ENCODE peak calls at places on chromosomes 4 and X, in seven cellular contexts. One of them, this sample, is unnamed.

GRCh38 chr4:89249716-89250361 is 57.8 kb downstream of the GPRIN3 start:
- DNase-seq in GM04504: no peak
- DNase-seq in left ventricle myocardium inferior: no peak
- DNase-seq in Right ventricle myocardium superior: no peak
- DNase-seq in NCI-H748 treated with DMSO at 0.1 percent for 48 hours: peak
- DNase-seq in ACHN: no peak
- DNase-seq in SK-N-DZ: no peak
- DNase-seq in this sample: no peak

GRCh38 chrX:17854069-17854468 is 7.0 kb downstream of the RAI2 start:
- DNase-seq in SK-N-DZ: no peak
- DNase-seq in Right ventricle myocardium superior: no peak
- DNase-seq in left ventricle myocardium inferior: no peak
- DNase-seq in NCI-H748 treated with DMSO at 0.1 percent for 48 hours: no peak
- DNase-seq in ACHN: no peak
- DNase-seq in GM04504: no peak
- DNase-seq in this sample: no peak

GRCh38 chr4:185204238-185204910 is 574 bp upstream of the CFAP97 start:
- DNase-seq in left ventricle myocardium inferior: no peak
- DNase-seq in SK-N-DZ: peak
- DNase-seq in Right ventricle myocardium superior: no peak
- DNase-seq in ACHN: no peak
- DNase-seq in NCI-H748 treated with DMSO at 0.1 percent for 48 hours: no peak
- DNase-seq in GM04504: no peak
- DNase-seq in this sample: peak

GRCh38 chr4:57156242-57156990 is 46.2 kb upstream of the IGFBP7 start:
- DNase-seq in SK-N-DZ: no peak
- DNase-seq in GM04504: no peak
- DNase-seq in left ventricle myocardium inferior: no peak
- DNase-seq in Right ventricle myocardium superior: no peak
- DNase-seq in ACHN: no peak
- DNase-seq in NCI-H748 treated with DMSO at 0.1 percent for 48 hours: no peak
- DNase-seq in this sample: no peak

GRCh38 chrX:135050603-135051002 is 1.3 kb downstream of the RTL8A start:
- DNase-seq in ACHN: no peak
- DNase-seq in SK-N-DZ: no peak
- DNase-seq in NCI-H748 treated with DMSO at 0.1 percent for 48 hours: no peak
- DNase-seq in GM04504: no peak
- DNase-seq in left ventricle myocardium inferior: no peak
- DNase-seq in Right ventricle myocardium superior: no peak
- DNase-seq in this sample: no peak

GRCh38 chr4:8747467-8747841 is 124.2 kb downstream of the HMX1 start:
- DNase-seq in GM04504: no peak
- DNase-seq in left ventricle myocardium inferior: no peak
- DNase-seq in SK-N-DZ: no peak
- DNase-seq in ACHN: no peak
- DNase-seq in NCI-H748 treated with DMSO at 0.1 percent for 48 hours: no peak
- DNase-seq in Right ventricle myocardium superior: peak
- DNase-seq in this sample: no peak

GRCh38 chr4:128427832-128428366 is 140.3 kb upstream of the PGRMC2 start:
- DNase-seq in SK-N-DZ: peak
- DNase-seq in ACHN: peak
- DNase-seq in GM04504: peak
- DNase-seq in Right ventricle myocardium superior: no peak
- DNase-seq in left ventricle myocardium inferior: no peak
- DNase-seq in NCI-H748 treated with DMSO at 0.1 percent for 48 hours: peak
- DNase-seq in this sample: peak

GRCh38 chrX:140503714-140504351 is 1.0 kb downstream of the SOX3 start:
- DNase-seq in ACHN: no peak
- DNase-seq in SK-N-DZ: peak
- DNase-seq in NCI-H748 treated with DMSO at 0.1 percent for 48 hours: peak
- DNase-seq in left ventricle myocardium inferior: no peak
- DNase-seq in GM04504: no peak
- DNase-seq in Right ventricle myocardium superior: no peak
- DNase-seq in this sample: no peak

GRCh38 chr4:145766273-145766672 is 86.3 kb downstream of the C4orf51 start:
- DNase-seq in Right ventricle myocardium superior: no peak
- DNase-seq in NCI-H748 treated with DMSO at 0.1 percent for 48 hours: no peak
- DNase-seq in SK-N-DZ: no peak
- DNase-seq in GM04504: no peak
- DNase-seq in left ventricle myocardium inferior: no peak
- DNase-seq in ACHN: no peak
- DNase-seq in this sample: no peak

GRCh38 chr4:40119344-40119743 is 62.7 kb downstream of the N4BP2 start:
- DNase-seq in ACHN: no peak
- DNase-seq in GM04504: no peak
- DNase-seq in left ventricle myocardium inferior: no peak
- DNase-seq in NCI-H748 treated with DMSO at 0.1 percent for 48 hours: no peak
- DNase-seq in Right ventricle myocardium superior: no peak
- DNase-seq in SK-N-DZ: no peak
- DNase-seq in this sample: no peak

GRCh38 chr4:3486556-3487270 is 23.6 kb downstream of the DOK7 start:
- DNase-seq in GM04504: no peak
- DNase-seq in Right ventricle myocardium superior: no peak
- DNase-seq in ACHN: no peak
- DNase-seq in NCI-H748 treated with DMSO at 0.1 percent for 48 hours: no peak
- DNase-seq in left ventricle myocardium inferior: no peak
- DNase-seq in SK-N-DZ: no peak
- DNase-seq in this sample: no peak

GRCh38 chrX:49257846-49258748 is 6.4 kb downstream of the FOXP3 start:
- DNase-seq in left ventricle myocardium inferior: no peak
- DNase-seq in Right ventricle myocardium superior: no peak
- DNase-seq in NCI-H748 treated with DMSO at 0.1 percent for 48 hours: no peak
- DNase-seq in ACHN: no peak
- DNase-seq in GM04504: no peak
- DNase-seq in SK-N-DZ: no peak
- DNase-seq in this sample: no peak

GRCh38 chr4:53055716-53056413 is 193.7 kb downstream of the RASL11B start:
- DNase-seq in SK-N-DZ: no peak
- DNase-seq in GM04504: no peak
- DNase-seq in left ventricle myocardium inferior: no peak
- DNase-seq in ACHN: no peak
- DNase-seq in Right ventricle myocardium superior: no peak
- DNase-seq in NCI-H748 treated with DMSO at 0.1 percent for 48 hours: no peak
- DNase-seq in this sample: peak

GRCh38 chr4:156832886-156833285 is 138.7 kb downstream of the PDGFC start:
- DNase-seq in left ventricle myocardium inferior: no peak
- DNase-seq in Right ventricle myocardium superior: no peak
- DNase-seq in ACHN: no peak
- DNase-seq in SK-N-DZ: no peak
- DNase-seq in GM04504: no peak
- DNase-seq in NCI-H748 treated with DMSO at 0.1 percent for 48 hours: no peak
- DNase-seq in this sample: no peak

GRCh38 chr4:48944659-48945290 is 38.2 kb upstream of the OCIAD2 start:
- DNase-seq in SK-N-DZ: peak
- DNase-seq in ACHN: peak
- DNase-seq in left ventricle myocardium inferior: no peak
- DNase-seq in Right ventricle myocardium superior: no peak
- DNase-seq in NCI-H748 treated with DMSO at 0.1 percent for 48 hours: no peak
- DNase-seq in GM04504: no peak
- DNase-seq in this sample: no peak

GRCh38 chrX:20056704-20057103 is 60.0 kb downstream of the MAP7D2 start:
- DNase-seq in left ventricle myocardium inferior: no peak
- DNase-seq in ACHN: peak
- DNase-seq in Right ventricle myocardium superior: no peak
- DNase-seq in SK-N-DZ: no peak
- DNase-seq in GM04504: no peak
- DNase-seq in NCI-H748 treated with DMSO at 0.1 percent for 48 hours: no peak
- DNase-seq in this sample: no peak

GRCh38 chr4:7388627-7389026 is 46.1 kb downstream of the PSAPL1 start:
- DNase-seq in NCI-H748 treated with DMSO at 0.1 percent for 48 hours: no peak
- DNase-seq in Right ventricle myocardium superior: no peak
- DNase-seq in ACHN: no peak
- DNase-seq in GM04504: no peak
- DNase-seq in SK-N-DZ: no peak
- DNase-seq in left ventricle myocardium inferior: no peak
- DNase-seq in this sample: no peak

GRCh38 chrX:46554942-46555341 is 9.7 kb upstream of the ZNF674 start:
- DNase-seq in SK-N-DZ: no peak
- DNase-seq in NCI-H748 treated with DMSO at 0.1 percent for 48 hours: no peak
- DNase-seq in GM04504: no peak
- DNase-seq in Right ventricle myocardium superior: no peak
- DNase-seq in ACHN: no peak
- DNase-seq in left ventricle myocardium inferior: no peak
- DNase-seq in this sample: peak

GRCh38 chr4:140659935-140660710 is 91.4 kb upstream of the UCP1 start:
- DNase-seq in GM04504: no peak
- DNase-seq in left ventricle myocardium inferior: no peak
- DNase-seq in NCI-H748 treated with DMSO at 0.1 percent for 48 hours: no peak
- DNase-seq in ACHN: no peak
- DNase-seq in SK-N-DZ: no peak
- DNase-seq in Right ventricle myocardium superior: no peak
- DNase-seq in this sample: no peak

GRCh38 chr4:122542411-122543236 is 78.2 kb downstream of the IL21 start:
- DNase-seq in left ventricle myocardium inferior: no peak
- DNase-seq in ACHN: no peak
- DNase-seq in NCI-H748 treated with DMSO at 0.1 percent for 48 hours: no peak
- DNase-seq in GM04504: peak
- DNase-seq in SK-N-DZ: no peak
- DNase-seq in Right ventricle myocardium superior: no peak
- DNase-seq in this sample: no peak

GRCh38 chrX:115940888-115941332 is 229.6 kb upstream of the AGTR2 start:
- DNase-seq in ACHN: peak
- DNase-seq in GM04504: peak
- DNase-seq in NCI-H748 treated with DMSO at 0.1 percent for 48 hours: no peak
- DNase-seq in Right ventricle myocardium superior: no peak
- DNase-seq in left ventricle myocardium inferior: no peak
- DNase-seq in SK-N-DZ: peak
- DNase-seq in this sample: no peak

GRCh38 chr4:104491396-104491821 is 3.3 kb downstream of the CXXC4 start:
- DNase-seq in left ventricle myocardium inferior: peak
- DNase-seq in NCI-H748 treated with DMSO at 0.1 percent for 48 hours: no peak
- DNase-seq in GM04504: no peak
- DNase-seq in ACHN: no peak
- DNase-seq in SK-N-DZ: peak
- DNase-seq in Right ventricle myocardium superior: peak
- DNase-seq in this sample: peak

GRCh38 chr4:101649790-101650450 is 140.6 kb upstream of the BANK1 start:
- DNase-seq in GM04504: no peak
- DNase-seq in NCI-H748 treated with DMSO at 0.1 percent for 48 hours: no peak
- DNase-seq in Right ventricle myocardium superior: no peak
- DNase-seq in ACHN: no peak
- DNase-seq in left ventricle myocardium inferior: no peak
- DNase-seq in SK-N-DZ: no peak
- DNase-seq in this sample: no peak

GRCh38 chrX:130560558-130560957 is 158.8 kb downstream of the RBMX2 start:
- DNase-seq in ACHN: peak
- DNase-seq in NCI-H748 treated with DMSO at 0.1 percent for 48 hours: no peak
- DNase-seq in SK-N-DZ: no peak
- DNase-seq in Right ventricle myocardium superior: no peak
- DNase-seq in left ventricle myocardium inferior: no peak
- DNase-seq in GM04504: no peak
- DNase-seq in this sample: no peak

GRCh38 chrX:71301195-71301924 is at the start of gene ITGB1BP2:
- DNase-seq in NCI-H748 treated with DMSO at 0.1 percent for 48 hours: no peak
- DNase-seq in Right ventricle myocardium superior: no peak
- DNase-seq in ACHN: no peak
- DNase-seq in GM04504: peak
- DNase-seq in SK-N-DZ: no peak
- DNase-seq in left ventricle myocardium inferior: peak
- DNase-seq in this sample: no peak

GRCh38 chr4:8577046-8577445 is 3.1 kb upstream of the GPR78 start:
- DNase-seq in Right ventricle myocardium superior: no peak
- DNase-seq in left ventricle myocardium inferior: no peak
- DNase-seq in ACHN: no peak
- DNase-seq in GM04504: no peak
- DNase-seq in NCI-H748 treated with DMSO at 0.1 percent for 48 hours: no peak
- DNase-seq in SK-N-DZ: no peak
- DNase-seq in this sample: no peak

GRCh38 chr4:127162741-127163140 is 470.0 kb upstream of the INTU start:
- DNase-seq in SK-N-DZ: no peak
- DNase-seq in NCI-H748 treated with DMSO at 0.1 percent for 48 hours: no peak
- DNase-seq in GM04504: peak
- DNase-seq in Right ventricle myocardium superior: no peak
- DNase-seq in ACHN: no peak
- DNase-seq in left ventricle myocardium inferior: no peak
- DNase-seq in this sample: no peak

GRCh38 chrX:47723689-47724088 is 64.7 kb upstream of the UXT start:
- DNase-seq in ACHN: no peak
- DNase-seq in GM04504: no peak
- DNase-seq in SK-N-DZ: no peak
- DNase-seq in NCI-H748 treated with DMSO at 0.1 percent for 48 hours: no peak
- DNase-seq in left ventricle myocardium inferior: no peak
- DNase-seq in Right ventricle myocardium superior: no peak
- DNase-seq in this sample: no peak

GRCh38 chrX:79259073-79259689 is 108.0 kb downstream of the ITM2A start:
- DNase-seq in ACHN: no peak
- DNase-seq in GM04504: no peak
- DNase-seq in NCI-H748 treated with DMSO at 0.1 percent for 48 hours: no peak
- DNase-seq in Right ventricle myocardium superior: peak
- DNase-seq in SK-N-DZ: no peak
- DNase-seq in left ventricle myocardium inferior: no peak
- DNase-seq in this sample: no peak

GRCh38 chrX:130770615-130771014 is 132.4 kb downstream of the ENOX2 start:
- DNase-seq in GM04504: peak
- DNase-seq in Right ventricle myocardium superior: no peak
- DNase-seq in left ventricle myocardium inferior: no peak
- DNase-seq in NCI-H748 treated with DMSO at 0.1 percent for 48 hours: no peak
- DNase-seq in SK-N-DZ: no peak
- DNase-seq in ACHN: peak
- DNase-seq in this sample: no peak

GRCh38 chr4:168549145-168549544 is 52.3 kb downstream of the PALLD start:
- DNase-seq in GM04504: no peak
- DNase-seq in NCI-H748 treated with DMSO at 0.1 percent for 48 hours: no peak
- DNase-seq in left ventricle myocardium inferior: no peak
- DNase-seq in ACHN: no peak
- DNase-seq in Right ventricle myocardium superior: no peak
- DNase-seq in SK-N-DZ: no peak
- DNase-seq in this sample: no peak

This sample was measured in SW480.